ENCODE peak calls at places on chromosomes 16 and 17, in six cellular contexts. A is cardiac fibroblast, T is AG04450, F is PC-3, I is neural progenitor cell, X is AG09309. S is an unnamed sample.

GRCh38 chr16:49460786-49461470 is 87.3 kb downstream of the C16orf78 start:
- DNase-seq in A (no peak), X (no peak), F (no peak), T (no peak), I (no peak), S (no peak)

GRCh38 chr17:79563237-79564013 is 47.4 kb downstream of the RBFOX3 start:
- DNase-seq in T (no peak), A (peak), F (peak), X (no peak), I (no peak), S (no peak)

GRCh38 chr17:68297168-68297567 is 5.9 kb downstream of the ARSG start:
- DNase-seq in X (no peak), T (no peak), I (no peak), A (no peak), F (no peak), S (peak)

GRCh38 chr17:43839670-43840101 is 6.7 kb upstream of the MPP3 start:
- DNase-seq in X (no peak), F (peak), T (no peak), I (no peak), A (no peak), S (no peak)

GRCh38 chr16:60648260-60648659 is 1388.0 kb downstream of the CDH8 start:
- DNase-seq in I (no peak), T (no peak), X (no peak), A (no peak), F (no peak), S (no peak)

GRCh38 chr16:55367301-55367745 is 43.3 kb downstream of the IRX6 start:
- DNase-seq in X (peak), I (no peak), F (no peak), T (no peak), A (peak), S (no peak)

GRCh38 chr17:80025140-80025539 is 10.5 kb downstream of the TBC1D16 start:
- DNase-seq in I (peak), X (no peak), A (no peak), T (no peak), F (no peak), S (no peak)

GRCh38 chr16:81688182-81688581 is 90.9 kb upstream of the PLCG2 start:
- DNase-seq in I (no peak), T (no peak), A (no peak), F (peak), X (no peak), S (no peak)

GRCh38 chr16:56277040-56277439 is 85.8 kb downstream of the GNAO1 start:
- DNase-seq in A (no peak), X (no peak), T (no peak), I (peak), F (peak), S (no peak)

GRCh38 chr17:44024271-44024663 is 9.5 kb upstream of the TMEM101 start:
- DNase-seq in T (no peak), F (no peak), X (no peak), A (no peak), I (no peak), S (no peak)

GRCh38 chr17:63429766-63430165 is 16.3 kb downstream of the CYB561 start:
- DNase-seq in A (no peak), X (no peak), I (no peak), F (no peak), T (no peak), S (no peak)

GRCh38 chr16:81636298-81636960 is 142.7 kb upstream of the PLCG2 start:
- DNase-seq in F (no peak), T (no peak), A (no peak), I (no peak), X (no peak), S (no peak)

GRCh38 chr16:57289391-57290257 is 5.2 kb upstream of the PLLP start:
- DNase-seq in F (no peak), A (no peak), X (no peak), I (no peak), T (no peak), S (no peak)

GRCh38 chr17:4950757-4951204 is at the start of gene ENO3:
- DNase-seq in T (no peak), F (no peak), I (peak), X (no peak), A (no peak), S (no peak)

GRCh38 chr16:86443508-86444130 is 66.7 kb upstream of the FOXF1 start:
- DNase-seq in A (no peak), I (no peak), F (no peak), X (no peak), T (no peak), S (no peak)

GRCh38 chr17:29838961-29839360 is 91.1 kb downstream of the SSH2 start:
- DNase-seq in X (no peak), I (peak), F (no peak), T (no peak), A (no peak), S (no peak)

GRCh38 chr16:67545665-67546024 is 16.7 kb upstream of the CTCF start:
- DNase-seq in I (no peak), F (no peak), X (no peak), A (no peak), T (no peak), S (no peak)

GRCh38 chr16:79897087-79897443 is 296.5 kb upstream of the MAF start:
- DNase-seq in F (no peak), I (no peak), X (no peak), A (no peak), T (no peak), S (no peak)

GRCh38 chr17:41404024-41404651 is 6.7 kb upstream of the KRT31 start:
- DNase-seq in A (peak), T (peak), I (no peak), X (peak), F (peak), S (peak)

GRCh38 chr16:31350275-31351005 is 4.5 kb upstream of the ITGAX start:
- DNase-seq in I (no peak), F (no peak), A (no peak), X (no peak), T (no peak), S (no peak)

GRCh38 chr16:23152386-23153178 is 3.3 kb upstream of the USP31 start:
- DNase-seq in A (no peak), I (no peak), T (no peak), F (no peak), X (no peak), S (no peak)

GRCh38 chr17:33508215-33508614 is 215.1 kb upstream of the ASIC2 start:
- DNase-seq in X (no peak), T (no peak), I (no peak), F (no peak), A (no peak), S (no peak)

GRCh38 chr17:4623249-4623648 is 18.2 kb downstream of the ALOX15 start:
- DNase-seq in I (no peak), T (no peak), A (peak), F (no peak), X (no peak), S (no peak)

GRCh38 chr16:23768581-23768980 is 13.8 kb downstream of the CHP2 start:
- DNase-seq in F (no peak), T (no peak), A (no peak), I (no peak), X (no peak), S (no peak)

GRCh38 chr17:19301973-19302372 is 60.5 kb downstream of the B9D1 start:
- DNase-seq in F (no peak), X (no peak), T (no peak), A (no peak), I (no peak), S (no peak)

GRCh38 chr16:78072275-78072674 is 27.2 kb upstream of the WWOX start:
- DNase-seq in I (no peak), F (peak), A (no peak), X (no peak), T (no peak), S (no peak)

GRCh38 chr16:88454315-88455057 is 1.4 kb downstream of the ZFPM1 start:
- DNase-seq in X (no peak), I (peak), F (peak), T (no peak), A (peak), S (no peak)

GRCh38 chr16:69494993-69495392 is 70.6 kb downstream of the CYB5B start:
- DNase-seq in X (no peak), A (peak), I (peak), T (no peak), F (peak), S (no peak)

GRCh38 chr16:15864939-15865338 is 8.1 kb upstream of the MYH11 start:
- DNase-seq in T (no peak), I (no peak), A (no peak), F (no peak), X (no peak), S (no peak)

GRCh38 chr16:80612461-80613017 is 71.7 kb downstream of the DYNLRB2 start:
- DNase-seq in X (no peak), A (no peak), T (no peak), F (no peak), I (no peak), S (no peak)

GRCh38 chr16:84088695-84089395 is 27.9 kb downstream of the MBTPS1 start:
- DNase-seq in X (no peak), I (no peak), A (no peak), T (no peak), F (peak), S (no peak)

GRCh38 chr17:79651751-79652150 is 40.9 kb upstream of the RBFOX3 start:
- DNase-seq in A (no peak), I (no peak), T (no peak), X (no peak), F (no peak), S (no peak)

GRCh38 chr17:50580636-50581035 is 20.1 kb downstream of the CACNA1G start:
- DNase-seq in F (no peak), X (no peak), T (no peak), I (no peak), A (no peak), S (no peak)

GRCh38 chr16:4409081-4409932 is 7.1 kb downstream of the CORO7 start:
- DNase-seq in T (no peak), I (no peak), A (no peak), F (peak), X (no peak), S (no peak)

GRCh38 chr16:57264950-57265371 is 19.5 kb downstream of the PLLP start:
- DNase-seq in X (no peak), I (no peak), T (no peak), F (no peak), A (no peak), S (no peak)

GRCh38 chr16:27436921-27437650 is 35.1 kb downstream of the IL21R start:
- DNase-seq in F (no peak), I (no peak), X (no peak), T (no peak), A (no peak), S (no peak)

GRCh38 chr17:50382931-50383330 is 9.9 kb downstream of the EME1 start:
- DNase-seq in A (no peak), I (no peak), F (no peak), X (no peak), T (no peak), S (no peak)

GRCh38 chr16:56985288-56985961 is 3.9 kb upstream of the NLRC5 start:
- DNase-seq in T (peak), F (peak), X (peak), I (no peak), A (peak), S (peak)

GRCh38 chr17:82097187-82097918 is 683 bp downstream of the FASN start:
- DNase-seq in F (peak), A (peak), T (no peak), X (peak), I (peak), S (no peak)

GRCh38 chr17:82098939-82099765 is 1.1 kb upstream of the FASN start:
- DNase-seq in F (no peak), X (no peak), T (no peak), A (no peak), I (peak), S (no peak)

GRCh38 chr17:82096709-82097186 is 1.3 kb downstream of the FASN start:
- DNase-seq in A (no peak), X (no peak), T (no peak), I (no peak), F (no peak), S (no peak)

GRCh38 chr17:82097919-82098168 is 192 bp downstream of the FASN start:
- DNase-seq in X (no peak), I (no peak), T (no peak), A (no peak), F (no peak), S (no peak)

DNA sequence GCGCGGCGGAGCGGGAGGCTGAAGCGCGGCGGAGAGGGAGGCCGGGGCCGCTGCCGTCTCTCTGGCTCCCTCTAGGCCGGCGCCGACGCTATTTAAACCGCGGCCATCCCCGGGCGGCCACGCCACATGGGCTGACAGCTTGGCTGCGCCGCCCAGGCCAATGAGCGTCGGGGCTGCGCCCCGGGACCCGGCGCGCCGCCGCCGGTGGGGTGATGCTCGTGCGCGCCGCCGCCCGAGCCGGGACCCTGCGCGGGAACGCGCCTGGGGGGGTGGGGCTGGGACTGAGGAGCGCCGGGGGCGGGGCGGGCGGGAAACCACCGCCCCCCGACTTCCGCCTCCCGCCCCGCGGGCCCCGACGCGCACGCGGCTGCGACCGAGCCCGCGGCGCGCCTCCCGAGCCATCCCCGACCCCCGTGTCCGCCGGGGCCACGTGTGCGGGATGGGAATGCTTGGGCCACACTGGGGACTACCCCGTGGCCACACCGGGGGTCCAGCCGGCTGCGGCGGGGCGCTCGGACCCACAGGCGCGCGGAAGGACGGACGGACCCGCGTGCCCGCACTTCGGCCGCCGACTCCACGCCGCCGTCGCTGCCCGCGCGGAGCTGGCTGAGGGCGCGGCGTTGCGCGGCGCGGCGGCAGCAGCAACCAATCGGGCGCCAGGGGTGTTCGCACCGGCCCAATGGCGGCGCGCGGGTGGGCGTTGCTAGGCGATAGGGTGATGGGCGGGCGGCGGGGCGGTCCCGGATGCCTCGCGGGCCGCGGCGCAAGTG is at the start of gene FASN:
- DNase-seq in F (peak), A (peak), I (peak), T (peak), X (peak), S (peak)
- TF ChIP-seq CTCF in F (peak), A (peak), I (peak), T (peak), X (peak), S (peak)

GRCh38 chr17:37138726-37139125 is 190.0 kb downstream of the AATF start:
- DNase-seq in F (no peak), I (no peak), A (no peak), T (no peak), X (no peak), S (no peak)
- TF ChIP-seq CTCF in F (no peak), I (no peak), A (no peak), T (no peak), X (no peak), S (no peak)

DNA sequence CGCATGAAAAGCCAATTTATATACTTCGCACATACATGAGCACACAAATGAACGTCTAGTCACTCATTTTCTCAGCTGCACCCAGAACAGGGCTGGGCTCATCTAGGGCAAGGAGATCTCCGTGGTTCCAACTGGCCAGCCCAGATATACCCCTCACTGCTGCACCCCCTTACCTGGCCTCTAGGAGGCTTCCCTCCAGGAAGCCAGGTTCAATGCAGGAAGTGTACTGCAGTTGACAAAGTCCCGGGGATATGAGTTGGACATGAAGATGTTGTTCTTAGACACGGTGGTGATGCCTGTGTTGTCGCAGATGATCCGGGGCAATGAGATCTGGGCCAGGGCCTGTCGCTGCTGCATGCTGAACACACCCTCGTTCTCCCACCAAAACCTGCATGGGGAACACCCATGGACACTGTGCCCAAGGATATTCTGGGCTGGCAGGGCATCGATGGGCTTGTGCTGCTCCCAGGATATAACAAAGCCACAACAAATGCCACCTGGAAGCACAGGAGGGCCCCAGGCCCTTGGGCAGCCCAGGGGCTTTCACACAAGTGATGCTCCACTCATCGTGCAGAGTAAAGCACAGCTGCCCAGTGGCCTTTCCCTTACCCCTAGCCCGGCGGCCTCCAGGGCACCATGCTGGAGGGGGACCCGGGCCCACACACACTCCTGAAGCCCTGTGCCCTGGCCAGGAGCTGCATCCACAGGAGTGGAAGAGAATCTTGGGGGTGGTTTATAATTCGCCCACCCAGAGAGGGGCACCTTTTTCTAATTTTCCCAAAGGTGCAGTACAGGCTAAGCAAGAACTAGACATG is 10.1 kb downstream of the MPO start:
- DNase-seq in T (no peak), X (no peak), I (no peak), F (peak), A (no peak), S (no peak)
- TF ChIP-seq CTCF in T (no peak), X (no peak), I (peak), F (peak), A (no peak), S (no peak)

GRCh38 chr17:76153640-76154039 is 12.6 kb upstream of the FOXJ1 start:
- DNase-seq in F (no peak), A (peak), X (no peak), I (peak), T (no peak), S (no peak)

GRCh38 chr17:76151896-76152454 is 10.9 kb upstream of the FOXJ1 start:
- DNase-seq in X (no peak), F (no peak), T (no peak), I (no peak), A (no peak), S (no peak)

GRCh38 chr17:76152580-76152979 is 11.5 kb upstream of the FOXJ1 start:
- DNase-seq in X (no peak), F (no peak), T (no peak), A (no peak), I (no peak), S (no peak)

GRCh38 chr17:76154292-76154691 is 13.2 kb upstream of the FOXJ1 start:
- DNase-seq in I (no peak), T (no peak), A (no peak), F (no peak), X (no peak), S (no peak)

DNA sequence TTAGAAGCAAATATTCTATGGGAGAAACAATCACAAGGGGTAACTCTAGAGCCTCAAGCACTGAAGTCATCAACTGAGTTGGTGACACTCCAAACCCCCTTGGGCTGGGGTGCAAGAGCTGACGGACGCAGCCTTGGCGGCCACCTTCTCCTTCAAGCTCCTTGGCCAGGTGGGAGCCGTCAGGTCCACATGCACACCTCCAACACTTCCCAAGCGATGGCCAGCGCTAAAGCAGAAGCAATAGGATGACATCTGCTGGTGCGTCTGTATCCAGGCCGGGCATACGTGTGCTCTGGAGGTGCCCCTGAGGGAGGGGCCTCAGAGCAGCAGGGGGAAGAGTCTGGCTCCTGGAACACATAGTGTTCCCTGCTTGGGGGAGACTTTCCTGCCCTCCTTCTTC is 12.2 kb upstream of the FOXJ1 start:
- DNase-seq in I (no peak), X (no peak), F (no peak), A (no peak), T (no peak), S (no peak)
- TF ChIP-seq CTCF in I (no peak), X (no peak), F (no peak), A (no peak), T (no peak), S (no peak)

GRCh38 chr17:78345172-78345571 is 14.7 kb downstream of the SOCS3 start:
- DNase-seq in X (no peak), T (no peak), I (no peak), A (no peak), F (no peak), S (no peak)
- TF ChIP-seq CTCF in X (no peak), T (no peak), I (no peak), A (no peak), F (no peak), S (no peak)